ENCODE peak calls at places on chromosomes 4 and X, in six cellular contexts. N is neuronal stem cell, Q is IMR-90, D is mesendoderm, K is H1, L is mesenchymal stem cell. V is an unnamed sample.

GRCh38 chrX:40008841-40009461 is 88.8 kb downstream of the BCOR start:
- DNase-seq in N (no peak), Q (no peak), D (peak), K (peak), L (peak), V (peak)

GRCh38 chrX:11435568-11435967 is 142.4 kb downstream of the AMELX start:
- DNase-seq in N (no peak), Q (peak), D (no peak), K (no peak), L (peak), V (no peak)

GRCh38 chrX:43176686-43177085 is 398.7 kb upstream of the PPP1R2C start:
- DNase-seq in N (no peak), Q (no peak), D (no peak), K (no peak), L (no peak), V (no peak)

GRCh38 chr4:111937368-111937767 is 207.9 kb upstream of the FAM241A start:
- DNase-seq in N (no peak), Q (peak), D (peak), K (no peak), L (peak), V (peak)

GRCh38 chrX:130118941-130119640 is 8.8 kb upstream of the ELF4 start:
- DNase-seq in N (no peak), Q (peak), D (no peak), K (no peak), L (peak), V (peak)

GRCh38 chr4:141275834-141276233 is 55.1 kb downstream of the ZNF330 start:
- DNase-seq in N (no peak), Q (peak), D (peak), K (no peak), L (peak), V (no peak)

GRCh38 chrX:32673193-32673592 is 538.2 kb downstream of the DMD start:
- DNase-seq in N (no peak), Q (peak), D (peak), K (no peak), L (peak), V (no peak)

GRCh38 chrX:150213481-150214030 is 149.6 kb upstream of the MAMLD1 start:
- DNase-seq in N (no peak), Q (no peak), D (no peak), K (no peak), L (no peak), V (no peak)

GRCh38 chrX:39613508-39613921 is 484.2 kb downstream of the BCOR start:
- DNase-seq in N (peak), Q (no peak), D (peak), K (peak), L (no peak), V (no peak)

GRCh38 chr4:168505996-168506395 is 9.1 kb downstream of the PALLD start:
- DNase-seq in N (no peak), Q (no peak), D (no peak), K (no peak), L (no peak), V (no peak)

GRCh38 chr4:78659264-78659663 is 107.7 kb downstream of the ANXA3 start:
- DNase-seq in N (no peak), Q (no peak), D (no peak), K (no peak), L (no peak), V (no peak)

GRCh38 chr4:7649741-7650531 is 215.2 kb upstream of the PSAPL1 start:
- DNase-seq in N (no peak), Q (peak), D (no peak), K (no peak), L (peak), V (peak)

GRCh38 chr4:32519060-32519459 is 1798.9 kb downstream of the PCDH7 start:
- DNase-seq in N (no peak), Q (no peak), D (no peak), K (no peak), L (no peak), V (peak)

GRCh38 chr4:1416051-1416947 is 10.1 kb upstream of the NKX1-1 start:
- DNase-seq in N (no peak), Q (no peak), D (no peak), K (no peak), L (no peak), V (no peak)

GRCh38 chr4:6322761-6323566 is 53.3 kb downstream of the WFS1 start:
- DNase-seq in N (no peak), Q (no peak), D (no peak), K (no peak), L (no peak), V (no peak)

GRCh38 chrX:54786972-54787371 is 11.1 kb downstream of the ITIH6 start:
- DNase-seq in N (no peak), Q (no peak), D (peak), K (no peak), L (no peak), V (no peak)

GRCh38 chrX:39950035-39950688 is 147.6 kb downstream of the BCOR start:
- DNase-seq in N (no peak), Q (peak), D (peak), K (no peak), L (peak), V (no peak)

GRCh38 chr4:143026459-143027170 is 158.1 kb upstream of the USP38 start:
- DNase-seq in N (no peak), Q (peak), D (no peak), K (no peak), L (no peak), V (no peak)

GRCh38 chr4:91963489-91963888 is 340.3 kb upstream of the GRID2 start:
- DNase-seq in N (no peak), Q (peak), D (no peak), K (no peak), L (peak), V (no peak)

GRCh38 chr4:154416183-154416543 is 75.4 kb downstream of the DCHS2 start:
- DNase-seq in N (peak), Q (no peak), D (peak), K (peak), L (peak), V (no peak)

GRCh38 chr4:138851626-138852443 is 163.7 kb upstream of the NOCT start:
- DNase-seq in N (no peak), Q (peak), D (peak), K (no peak), L (no peak), V (no peak)

GRCh38 chr4:113636877-113637276 is 124.7 kb downstream of the CAMK2D start:
- DNase-seq in N (no peak), Q (peak), D (peak), K (no peak), L (peak), V (no peak)

GRCh38 chrX:106035064-106035463 is 3.5 kb downstream of the SERPINA7 start:
- DNase-seq in N (no peak), Q (no peak), D (peak), K (no peak), L (no peak), V (peak)

GRCh38 chrX:108557594-108557993 is 118.0 kb downstream of the COL4A5 start:
- DNase-seq in N (no peak), Q (no peak), D (peak), K (no peak), L (no peak), V (no peak)

GRCh38 chr4:47566975-47567374 is 81.9 kb downstream of the ATP10D start:
- DNase-seq in N (no peak), Q (no peak), D (no peak), K (no peak), L (no peak), V (peak)

GRCh38 chrX:50168305-50168704 is 32.5 kb downstream of the AKAP4 start:
- DNase-seq in N (no peak), Q (peak), D (no peak), K (no peak), L (no peak), V (no peak)

GRCh38 chrX:19624754-19625153 is 109.4 kb upstream of the MAP3K15 start:
- DNase-seq in N (no peak), Q (peak), D (no peak), K (no peak), L (peak), V (peak)

GRCh38 chrX:15908891-15909290 is 54.3 kb upstream of the AP1S2 start:
- DNase-seq in N (no peak), Q (no peak), D (no peak), K (no peak), L (no peak), V (no peak)

GRCh38 chrX:15911729-15912550 is 57.3 kb upstream of the AP1S2 start:
- DNase-seq in N (no peak), Q (no peak), D (no peak), K (no peak), L (no peak), V (peak)

GRCh38 chrX:15909605-15910004 is 55.0 kb upstream of the AP1S2 start:
- DNase-seq in N (no peak), Q (no peak), D (peak), K (no peak), L (no peak), V (no peak)

GRCh38 chrX:15903186-15903681 is 48.6 kb upstream of the AP1S2 start:
- DNase-seq in N (no peak), Q (no peak), D (no peak), K (no peak), L (no peak), V (peak)

DNA sequence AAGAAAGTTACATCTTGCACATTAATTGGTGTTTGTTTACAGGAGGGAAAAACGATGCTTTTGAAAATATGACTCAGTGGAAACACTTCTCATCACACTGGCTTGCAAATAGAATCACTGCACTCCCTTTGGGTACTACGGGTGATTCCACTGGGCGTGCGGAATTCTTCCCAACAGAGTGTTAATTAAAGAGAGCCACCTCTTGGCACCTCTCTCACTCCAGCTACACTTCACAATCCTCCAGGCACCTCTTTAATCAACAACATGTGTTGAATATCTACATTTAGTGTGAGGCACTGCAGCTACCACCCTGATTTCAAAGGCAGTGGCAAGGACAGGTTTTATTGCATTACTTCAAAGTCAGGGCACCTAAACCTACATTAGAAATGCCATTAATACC is 51.9 kb upstream of the AP1S2 start:
- DNase-seq in N (no peak), Q (peak), D (peak), K (no peak), L (peak), V (no peak)
- H3K4me3 ChIP-seq in N (no peak), Q (no peak), D (no peak), K (no peak), L (no peak), V (no peak)

DNA sequence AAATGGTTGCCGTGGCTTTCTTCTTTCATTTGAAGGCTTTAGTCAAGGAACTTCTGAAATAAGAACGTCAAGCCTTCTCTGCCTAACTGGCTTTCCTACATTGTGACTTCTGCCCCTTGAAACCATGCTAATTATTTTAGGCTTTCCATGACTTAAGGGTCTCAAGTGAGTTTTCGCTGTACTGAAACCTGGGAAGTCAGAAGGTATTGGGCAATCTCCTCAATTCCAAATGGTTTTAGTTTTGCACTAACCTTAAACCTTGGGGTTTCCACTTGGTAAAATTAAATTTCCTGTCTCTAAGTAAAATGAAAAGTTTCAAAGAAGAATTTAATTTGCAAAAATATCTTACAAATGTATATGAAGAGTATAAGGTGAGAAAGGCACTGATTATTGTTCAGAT is 73.8 kb downstream of the MBNL3 start:
- DNase-seq in N (no peak), Q (no peak), D (no peak), K (no peak), L (no peak), V (no peak)
- H2BK120ac ChIP-seq in N (no peak), Q (no peak), D (no peak), K (no peak), L (no peak), V (no peak)

GRCh38 chr4:13413719-13414437 is 70.3 kb downstream of the RAB28 start:
- DNase-seq in N (no peak), Q (no peak), D (no peak), K (no peak), L (no peak), V (no peak)
- H3K4me3 ChIP-seq in N (no peak), Q (no peak), D (no peak), K (no peak), L (no peak), V (no peak)

DNA sequence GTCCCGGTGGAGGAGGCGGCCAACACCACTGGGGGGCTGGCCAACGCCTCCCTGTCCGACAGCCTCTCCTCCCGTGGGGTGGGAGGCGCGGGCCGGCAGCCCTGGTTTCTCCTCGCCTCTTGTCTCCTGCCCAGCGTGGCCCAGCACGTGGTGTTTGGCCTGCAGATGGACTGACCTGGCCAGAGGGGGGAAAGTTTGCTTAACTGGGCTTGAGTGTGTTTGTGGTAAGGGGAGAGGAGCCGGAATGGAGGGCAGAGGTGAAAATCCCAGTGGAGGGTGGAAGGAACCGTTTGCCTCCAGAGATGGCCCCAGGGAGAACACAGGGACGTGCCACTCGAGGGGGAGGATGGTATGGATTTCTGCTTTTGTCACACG is 27.6 kb downstream of the NYX start:
- DNase-seq in N (no peak), Q (no peak), D (peak), K (no peak), L (no peak), V (no peak)
- H2BK120ac ChIP-seq in N (peak), Q (no peak), D (peak), K (peak), L (peak), V (peak)

GRCh38 chr4:54032558-54033135 is 31.8 kb downstream of the CHIC2 start:
- DNase-seq in N (no peak), Q (no peak), D (no peak), K (no peak), L (no peak), V (no peak)

GRCh38 chr4:54025582-54025981 is 38.8 kb downstream of the CHIC2 start:
- DNase-seq in N (no peak), Q (no peak), D (no peak), K (no peak), L (no peak), V (no peak)

DNA sequence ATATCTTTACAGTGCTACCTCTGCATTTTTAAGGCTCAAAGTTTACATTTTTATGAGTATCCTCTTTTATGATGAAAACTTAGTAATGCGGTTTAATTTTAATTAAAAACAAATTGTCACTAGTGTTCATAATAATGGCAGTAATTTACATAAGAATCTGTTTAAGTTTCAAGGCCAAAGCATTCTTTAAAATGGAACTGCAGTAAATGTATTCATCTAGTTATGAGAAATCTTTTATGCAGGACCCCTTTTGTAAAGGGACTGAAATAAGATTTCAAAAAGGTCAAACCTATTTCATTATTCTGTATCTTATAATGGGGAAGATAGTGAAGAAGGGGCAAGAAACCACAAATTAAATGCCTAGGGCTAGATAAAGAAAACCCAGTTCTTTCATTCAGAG is 37.1 kb downstream of the CHIC2 start:
- DNase-seq in N (no peak), Q (no peak), D (no peak), K (no peak), L (no peak), V (no peak)
- H3K4me3 ChIP-seq in N (no peak), Q (no peak), D (no peak), K (no peak), L (no peak), V (no peak)

GRCh38 chrX:16577483-16578029 is 72.4 kb upstream of the S100G start:
- DNase-seq in N (peak), Q (no peak), D (peak), K (no peak), L (no peak), V (no peak)
- H2BK120ac ChIP-seq in N (no peak), Q (peak), D (no peak), K (peak), L (no peak), V (no peak)

GRCh38 chrX:47960400-47960799 is 43.4 kb downstream of the ZNF182 start:
- DNase-seq in N (no peak), Q (no peak), D (no peak), K (no peak), L (no peak), V (no peak)

GRCh38 chrX:47956016-47956415 is 47.8 kb downstream of the ZNF182 start:
- DNase-seq in N (no peak), Q (no peak), D (no peak), K (no peak), L (no peak), V (no peak)

DNA sequence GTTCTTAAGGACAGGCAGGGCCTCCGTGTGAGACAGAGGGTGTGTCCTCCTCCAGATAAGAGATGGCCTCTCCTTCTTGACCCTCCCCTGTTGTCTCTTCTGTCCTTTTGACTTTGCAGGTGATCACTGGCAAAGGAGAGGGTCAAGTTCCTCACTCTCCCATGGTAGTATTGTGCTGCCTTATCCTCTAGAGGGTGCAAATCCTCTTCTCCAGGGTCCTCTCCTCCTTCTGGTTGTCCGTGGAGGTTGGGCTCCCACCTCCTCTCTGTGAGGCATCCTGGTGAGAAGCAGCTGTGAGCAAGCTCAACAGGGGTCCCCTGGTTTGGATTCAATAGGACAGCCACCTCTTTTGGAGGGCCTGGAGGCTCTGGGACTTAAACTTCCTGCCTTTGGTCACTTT is 44.8 kb downstream of the ZNF182 start:
- DNase-seq in N (no peak), Q (no peak), D (peak), K (no peak), L (no peak), V (peak)
- H3K4me3 ChIP-seq in N (no peak), Q (no peak), D (no peak), K (no peak), L (no peak), V (no peak)

GRCh38 chr4:110361921-110362320 is 114.0 kb upstream of the ENPEP start:
- DNase-seq in N (no peak), Q (no peak), D (peak), K (no peak), L (peak), V (no peak)
- H2BK120ac ChIP-seq in N (no peak), Q (no peak), D (no peak), K (no peak), L (no peak), V (no peak)